ENCODE peak calls at places on chromosomes 2 and 18, in five cellular contexts. One of them, this sample, is unnamed.

GRCh38 chr2:120383631-120384477 is 37.9 kb downstream of the INHBB start:
- DNase-seq in IMR-90: no peak
- DNase-seq in upper lobe of left lung: no peak
- DNase-seq in GM13976: no peak
- DNase-seq in stomach: no peak
- DNase-seq in this sample: no peak

GRCh38 chr2:139217641-139218040 is 437.5 kb upstream of the NXPH2 start:
- DNase-seq in IMR-90: no peak
- DNase-seq in upper lobe of left lung: no peak
- DNase-seq in GM13976: no peak
- DNase-seq in stomach: no peak
- DNase-seq in this sample: no peak

GRCh38 chr2:153163055-153163454 is 315.5 kb downstream of the RPRM start:
- DNase-seq in IMR-90: no peak
- DNase-seq in upper lobe of left lung: no peak
- DNase-seq in GM13976: peak; percentile 28
- DNase-seq in stomach: no peak
- DNase-seq in this sample: no peak

GRCh38 chr2:180519276-180519675 is 461.1 kb upstream of the UBE2E3 start:
- DNase-seq in IMR-90: peak; percentile 68
- DNase-seq in upper lobe of left lung: no peak
- DNase-seq in GM13976: no peak
- DNase-seq in stomach: no peak
- DNase-seq in this sample: no peak

GRCh38 chr2:111662039-111662740 is 221.8 kb downstream of the ANAPC1 start:
- DNase-seq in IMR-90: peak; percentile 68
- DNase-seq in upper lobe of left lung: no peak
- DNase-seq in GM13976: no peak
- DNase-seq in stomach: no peak
- DNase-seq in this sample: no peak

GRCh38 chr2:177460973-177461585 is 68.5 kb downstream of the AGPS start:
- DNase-seq in IMR-90: no peak
- DNase-seq in upper lobe of left lung: no peak
- DNase-seq in GM13976: no peak
- DNase-seq in stomach: no peak
- DNase-seq in this sample: no peak

GRCh38 chr2:29225814-29226213 is 110.6 kb downstream of the CLIP4 start:
- DNase-seq in IMR-90: no peak
- DNase-seq in upper lobe of left lung: no peak
- DNase-seq in GM13976: no peak
- DNase-seq in stomach: no peak
- DNase-seq in this sample: no peak

GRCh38 chr2:239319261-239319661 is 81.6 kb downstream of the HDAC4 start:
- DNase-seq in IMR-90: peak; percentile 18
- DNase-seq in upper lobe of left lung: peak; percentile 67
- DNase-seq in GM13976: no peak
- DNase-seq in stomach: peak; percentile 63
- DNase-seq in this sample: no peak

GRCh38 chr18:77114564-77115391 is 17.8 kb downstream of the MBP start:
- DNase-seq in IMR-90: peak; percentile 94
- DNase-seq in upper lobe of left lung: peak; percentile 89
- DNase-seq in GM13976: no peak
- DNase-seq in stomach: peak; percentile 86
- DNase-seq in this sample: no peak

GRCh38 chr18:42574871-42575270 is 540.6 kb downstream of the RIT2 start:
- DNase-seq in IMR-90: no peak
- DNase-seq in upper lobe of left lung: peak; percentile 13
- DNase-seq in GM13976: no peak
- DNase-seq in stomach: no peak
- DNase-seq in this sample: no peak

GRCh38 chr18:8835556-8835955 is 130.2 kb downstream of the MTCL1 start:
- DNase-seq in IMR-90: peak; percentile 41
- DNase-seq in upper lobe of left lung: no peak
- DNase-seq in GM13976: no peak
- DNase-seq in stomach: no peak
- DNase-seq in this sample: no peak

GRCh38 chr2:223102040-223102899 is 50.3 kb downstream of the KCNE4 start:
- DNase-seq in IMR-90: no peak
- DNase-seq in upper lobe of left lung: no peak
- DNase-seq in GM13976: no peak
- DNase-seq in stomach: no peak
- DNase-seq in this sample: no peak

GRCh38 chr18:9750606-9751304 is 42.7 kb downstream of the RAB31 start:
- DNase-seq in IMR-90: no peak
- DNase-seq in upper lobe of left lung: no peak
- DNase-seq in GM13976: no peak
- DNase-seq in stomach: no peak
- DNase-seq in this sample: no peak

GRCh38 chr2:172556284-172557033 is 569 bp downstream of the PDK1 start:
- DNase-seq in IMR-90: peak; percentile 62
- DNase-seq in upper lobe of left lung: peak; percentile 91
- DNase-seq in GM13976: peak; percentile 86
- DNase-seq in stomach: peak; percentile 62
- DNase-seq in this sample: peak; percentile 58

GRCh38 chr2:127074358-127074757 is 32.6 kb downstream of the BIN1 start:
- DNase-seq in IMR-90: no peak
- DNase-seq in upper lobe of left lung: no peak
- DNase-seq in GM13976: no peak
- DNase-seq in stomach: no peak
- DNase-seq in this sample: no peak

GRCh38 chr2:127072970-127073369 is 34.0 kb downstream of the BIN1 start:
- DNase-seq in IMR-90: no peak
- DNase-seq in upper lobe of left lung: peak; percentile 80
- DNase-seq in GM13976: no peak
- DNase-seq in stomach: no peak
- DNase-seq in this sample: no peak

GRCh38 chr2:127071901-127072328 is 35.0 kb downstream of the BIN1 start:
- DNase-seq in IMR-90: no peak
- DNase-seq in upper lobe of left lung: peak; percentile 51
- DNase-seq in GM13976: no peak
- DNase-seq in stomach: no peak
- DNase-seq in this sample: no peak

GRCh38 chr2:127070221-127070620 is 36.7 kb downstream of the BIN1 start:
- DNase-seq in IMR-90: no peak
- DNase-seq in upper lobe of left lung: no peak
- DNase-seq in GM13976: no peak
- DNase-seq in stomach: no peak
- DNase-seq in this sample: no peak

DNA sequence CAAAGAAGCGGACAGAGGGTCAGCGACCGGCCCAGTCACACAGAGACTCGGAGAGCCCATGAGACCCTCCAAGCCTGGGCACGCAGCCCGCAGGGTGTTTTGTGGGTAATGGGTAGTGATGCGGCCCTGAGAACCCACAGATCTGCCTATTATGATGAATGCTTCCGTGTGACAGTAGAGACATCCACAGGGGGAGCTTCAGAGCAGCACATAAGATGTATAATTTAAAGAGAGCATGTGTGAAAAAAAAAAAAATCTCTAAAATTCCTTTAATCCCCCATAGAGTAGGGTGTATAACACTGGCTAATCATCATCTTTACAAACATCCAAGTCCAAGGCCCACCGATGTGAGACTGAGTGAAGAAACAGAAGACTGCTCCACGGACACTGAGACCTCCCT is 34.6 kb downstream of the BIN1 start:
- DNase-seq in IMR-90: no peak
- DNase-seq in upper lobe of left lung: no peak
- DNase-seq in GM13976: no peak
- DNase-seq in stomach: no peak
- DNase-seq in this sample: no peak
- TF ChIP-seq CTCF in IMR-90: peak; percentile 6
- TF ChIP-seq CTCF in upper lobe of left lung: no peak
- TF ChIP-seq CTCF in GM13976: no peak
- TF ChIP-seq CTCF in stomach: no peak
- TF ChIP-seq CTCF in this sample: no peak

GRCh38 chr2:201118957-201119848 is 3.2 kb downstream of the CFLAR start:
- DNase-seq in IMR-90: peak; percentile 52
- DNase-seq in upper lobe of left lung: no peak
- DNase-seq in GM13976: no peak
- DNase-seq in stomach: no peak
- DNase-seq in this sample: no peak

GRCh38 chr2:201118121-201118956 is 2.4 kb downstream of the CFLAR start:
- DNase-seq in IMR-90: peak; percentile 78
- DNase-seq in upper lobe of left lung: peak; percentile 88
- DNase-seq in GM13976: peak; percentile 76
- DNase-seq in stomach: peak; percentile 84
- DNase-seq in this sample: peak; percentile 45

GRCh38 chr2:201116115-201116958 is at the start of gene CFLAR:
- DNase-seq in IMR-90: peak; percentile 75
- DNase-seq in upper lobe of left lung: peak; percentile 94
- DNase-seq in GM13976: peak; percentile 85
- DNase-seq in stomach: peak; percentile 74
- DNase-seq in this sample: no peak

GRCh38 chr2:201114846-201115245 is 1.1 kb upstream of the CFLAR start:
- DNase-seq in IMR-90: no peak
- DNase-seq in upper lobe of left lung: no peak
- DNase-seq in GM13976: no peak
- DNase-seq in stomach: no peak
- DNase-seq in this sample: no peak

GRCh38 chr2:201116959-201117734 is 1.2 kb downstream of the CFLAR start:
- DNase-seq in IMR-90: peak; percentile 86
- DNase-seq in upper lobe of left lung: no peak
- DNase-seq in GM13976: peak; percentile 63
- DNase-seq in stomach: peak; percentile 70
- DNase-seq in this sample: no peak
- TF ChIP-seq CTCF in IMR-90: peak; percentile 33
- TF ChIP-seq CTCF in upper lobe of left lung: peak; percentile 49
- TF ChIP-seq CTCF in GM13976: peak; percentile 10
- TF ChIP-seq CTCF in stomach: peak; percentile 51
- TF ChIP-seq CTCF in this sample: no peak

DNA sequence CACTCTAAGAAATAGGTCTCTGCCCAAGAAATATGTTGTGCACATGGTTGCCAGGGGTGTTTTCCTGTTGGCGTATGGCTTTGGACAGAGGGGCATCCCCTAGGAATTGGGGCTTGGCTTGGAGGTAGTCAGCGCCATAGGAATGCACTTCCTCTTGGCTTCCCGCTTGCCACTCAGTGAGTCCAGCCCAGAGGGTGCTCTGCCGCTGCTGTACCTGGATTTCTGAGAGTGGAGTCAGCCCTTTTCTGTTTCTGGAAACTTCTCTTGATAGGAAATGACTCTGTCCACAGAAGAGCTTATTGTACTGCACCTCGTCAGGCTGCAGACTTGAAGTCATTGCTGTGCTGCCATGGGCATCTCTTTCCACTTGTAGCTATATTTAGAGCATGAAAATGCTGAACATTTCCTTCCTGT is 116.7 kb upstream of the MGAT5 start:
- DNase-seq in IMR-90: peak; percentile 55
- DNase-seq in upper lobe of left lung: no peak
- DNase-seq in GM13976: no peak
- DNase-seq in stomach: peak; percentile 65
- DNase-seq in this sample: no peak
- TF ChIP-seq CTCF in IMR-90: no peak
- TF ChIP-seq CTCF in upper lobe of left lung: no peak
- TF ChIP-seq CTCF in GM13976: no peak
- TF ChIP-seq CTCF in stomach: no peak
- TF ChIP-seq CTCF in this sample: no peak

DNA sequence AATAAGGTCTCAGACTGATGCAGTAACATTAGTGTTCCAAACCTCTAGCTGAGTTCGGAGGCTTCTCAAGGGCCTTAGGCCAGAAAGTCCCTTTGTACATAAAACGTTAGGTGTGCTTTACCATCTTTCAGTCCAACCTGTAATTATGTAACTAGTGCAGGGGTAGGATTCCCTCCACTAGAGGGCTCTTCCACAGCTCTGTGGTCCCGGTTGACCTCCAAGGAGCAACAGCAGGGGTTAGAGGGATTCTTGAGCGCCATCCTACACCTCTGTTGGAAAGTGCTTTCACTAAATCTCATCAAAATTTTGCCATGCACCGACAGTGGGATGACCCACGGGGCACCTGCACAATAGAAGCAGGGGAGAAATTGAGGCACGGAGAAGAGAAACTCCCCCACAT is 155.8 kb upstream of the LRP1B start:
- DNase-seq in IMR-90: no peak
- DNase-seq in upper lobe of left lung: no peak
- DNase-seq in GM13976: peak; percentile 11
- DNase-seq in stomach: no peak
- DNase-seq in this sample: no peak
- TF ChIP-seq CTCF in IMR-90: peak; percentile 16
- TF ChIP-seq CTCF in upper lobe of left lung: no peak
- TF ChIP-seq CTCF in GM13976: no peak
- TF ChIP-seq CTCF in stomach: no peak
- TF ChIP-seq CTCF in this sample: no peak

GRCh38 chr2:131645177-131645765 is 117.6 kb downstream of the CCDC74A start:
- DNase-seq in IMR-90: no peak
- DNase-seq in upper lobe of left lung: no peak
- DNase-seq in GM13976: no peak
- DNase-seq in stomach: no peak
- DNase-seq in this sample: no peak
- TF ChIP-seq CTCF in IMR-90: no peak
- TF ChIP-seq CTCF in upper lobe of left lung: no peak
- TF ChIP-seq CTCF in GM13976: no peak
- TF ChIP-seq CTCF in stomach: no peak
- TF ChIP-seq CTCF in this sample: no peak

GRCh38 chr2:23617167-23617787 is 232.3 kb downstream of the KLHL29 start:
- DNase-seq in IMR-90: peak; percentile 64
- DNase-seq in upper lobe of left lung: no peak
- DNase-seq in GM13976: no peak
- DNase-seq in stomach: no peak
- DNase-seq in this sample: no peak
- TF ChIP-seq CTCF in IMR-90: peak; percentile 58
- TF ChIP-seq CTCF in upper lobe of left lung: peak; percentile 15
- TF ChIP-seq CTCF in GM13976: no peak
- TF ChIP-seq CTCF in stomach: no peak
- TF ChIP-seq CTCF in this sample: no peak

DNA sequence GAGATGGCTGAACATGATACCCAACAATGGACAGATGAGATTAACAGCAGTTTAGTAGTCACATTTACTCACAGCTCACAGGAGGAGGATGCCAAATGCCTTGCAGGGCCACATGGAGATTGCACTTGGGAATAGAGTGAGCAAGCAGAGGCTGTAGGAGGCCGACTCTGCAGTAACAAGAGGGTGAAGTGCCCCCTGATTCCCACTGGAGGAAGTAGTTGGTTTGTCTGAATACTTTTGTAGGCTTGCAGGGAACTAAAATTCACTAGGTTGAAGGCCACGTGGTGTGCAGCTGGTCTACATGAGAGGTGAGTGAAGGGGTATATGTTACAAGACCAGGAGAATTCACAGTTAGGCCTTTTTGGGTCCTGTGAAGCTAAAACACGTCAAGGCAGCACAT is 419.3 kb upstream of the TNP1 start:
- DNase-seq in IMR-90: peak; percentile 59
- DNase-seq in upper lobe of left lung: no peak
- DNase-seq in GM13976: no peak
- DNase-seq in stomach: no peak
- DNase-seq in this sample: no peak
- TF ChIP-seq CTCF in IMR-90: no peak
- TF ChIP-seq CTCF in upper lobe of left lung: no peak
- TF ChIP-seq CTCF in GM13976: no peak
- TF ChIP-seq CTCF in stomach: no peak
- TF ChIP-seq CTCF in this sample: no peak

This sample was measured in mesothelial cell of epicardium.